ENCODE peak calls at places on chromosomes 12 and 14, in nine cellular contexts. F is hippocampal formation; D is NK-92 treated with Interleukin-12 subunit alpha and Interleukin-12 subunit beta, amount 100 ng/mL, for 24 hours; J is gastrocnemius medialis; W is aorta; U is activated naive CD4-positive, alpha-beta T cell; C is GM12864; G is stimulated activated CD4-positive, alpha-beta T cell treated with anti-CD3 and anti-CD28 coated beads, TNF-alpha, amount 100 ng/mL, for 1 hour; K is ovary. I is an unnamed sample.

GRCh38 chr12:128711486-128711885 is 112.3 kb downstream of the SLC15A4 start:
- DNase-seq in F (no peak), D (no peak), J (no peak), W (no peak), U (no peak), C (no peak), G (no peak), K (no peak), I (no peak)

GRCh38 chr12:122021822-122022392 is at the start of gene BCL7A:
- DNase-seq in F (peak), D (no peak), J (peak), W (peak), U (peak), C (no peak), G (peak), K (peak), I (peak)

GRCh38 chr14:96268426-96269358 is 12.7 kb downstream of the BDKRB1 start:
- DNase-seq in F (no peak), D (no peak), J (no peak), W (peak), U (no peak), C (no peak), G (no peak), K (peak), I (no peak)

GRCh38 chr12:1593232-1594044 is 943 bp downstream of the FBXL14 start:
- DNase-seq in F (peak), D (peak), J (no peak), W (peak), U (peak), C (no peak), G (no peak), K (peak), I (no peak)

GRCh38 chr14:93036652-93037341 is 78.9 kb downstream of the ITPK1 start:
- DNase-seq in F (peak), D (no peak), J (no peak), W (no peak), U (no peak), C (no peak), G (no peak), K (peak), I (peak)

GRCh38 chr14:71659165-71659564 is 273.1 kb upstream of the RGS6 start:
- DNase-seq in F (no peak), D (no peak), J (no peak), W (no peak), U (no peak), C (no peak), G (no peak), K (no peak), I (no peak)

GRCh38 chr14:59944909-59945308 is 25.0 kb downstream of the LRRC9 start:
- DNase-seq in F (no peak), D (no peak), J (no peak), W (no peak), U (no peak), C (no peak), G (no peak), K (no peak), I (no peak)

GRCh38 chr12:4910502-4911315 is 1.0 kb downstream of the KCNA1 start:
- DNase-seq in F (no peak), D (no peak), J (no peak), W (no peak), U (no peak), C (no peak), G (no peak), K (no peak), I (no peak)

GRCh38 chr12:115914122-115914521 is 363.4 kb downstream of the MED13L start:
- DNase-seq in F (no peak), D (no peak), J (no peak), W (no peak), U (no peak), C (no peak), G (no peak), K (no peak), I (no peak)

GRCh38 chr14:52902971-52903385 is 47.9 kb downstream of the FERMT2 start:
- DNase-seq in F (no peak), D (no peak), J (no peak), W (no peak), U (no peak), C (no peak), G (no peak), K (no peak), I (no peak)

GRCh38 chr12:47783821-47784819 is 11.1 kb downstream of the SLC48A1 start:
- DNase-seq in F (no peak), D (no peak), J (no peak), W (no peak), U (no peak), C (no peak), G (no peak), K (no peak), I (no peak)

GRCh38 chr14:96574633-96575191 is 72.5 kb downstream of the PAPOLA start:
- DNase-seq in F (no peak), D (no peak), J (no peak), W (no peak), U (no peak), C (no peak), G (no peak), K (no peak), I (no peak)

GRCh38 chr14:99744199-99744872 is 48.9 kb upstream of the EML1 start:
- DNase-seq in F (no peak), D (no peak), J (no peak), W (no peak), U (no peak), C (no peak), G (no peak), K (no peak), I (no peak)

GRCh38 chr14:56874375-56874774 is 64.1 kb upstream of the OTX2 start:
- DNase-seq in F (no peak), D (no peak), J (no peak), W (no peak), U (no peak), C (no peak), G (no peak), K (no peak), I (no peak)

GRCh38 chr12:42094277-42094676 is 50.4 kb downstream of the GXYLT1 start:
- DNase-seq in F (no peak), D (no peak), J (no peak), W (no peak), U (peak), C (no peak), G (no peak), K (no peak), I (no peak)

GRCh38 chr12:28378749-28379148 is 188.5 kb downstream of the CCDC91 start:
- DNase-seq in F (no peak), D (no peak), J (no peak), W (no peak), U (no peak), C (no peak), G (no peak), K (no peak), I (no peak)

GRCh38 chr14:75991753-75992152 is 6.2 kb downstream of the IFT43 start:
- DNase-seq in F (no peak), D (no peak), J (no peak), W (peak), U (no peak), C (no peak), G (no peak), K (no peak), I (no peak)

GRCh38 chr12:108890208-108890607 is 10.3 kb downstream of the DAO start:
- DNase-seq in F (no peak), D (no peak), J (no peak), W (no peak), U (no peak), C (no peak), G (no peak), K (no peak), I (no peak)

GRCh38 chr14:31788340-31788739 is 227.1 kb downstream of the NUBPL start:
- DNase-seq in F (no peak), D (no peak), J (no peak), W (no peak), U (no peak), C (no peak), G (no peak), K (no peak), I (no peak)